ENCODE peak calls at places on chromosome 10, in five cellular contexts. One of them, this sample, is unnamed.

GRCh38 chr10:28594401-28594800 is 61.5 kb downstream of the WAC start:
- DNase-seq in astrocyte: no peak
- DNase-seq in choroid plexus epithelial cell: no peak
- DNase-seq in fibroblast of lung: no peak
- DNase-seq in foreskin keratinocyte: no peak
- DNase-seq in this sample: no peak

GRCh38 chr10:14834588-14834987 is 3.2 kb downstream of the CDNF start:
- DNase-seq in fibroblast of lung: no peak
- DNase-seq in astrocyte: no peak
- DNase-seq in foreskin keratinocyte: no peak
- DNase-seq in choroid plexus epithelial cell: no peak
- DNase-seq in this sample: no peak

GRCh38 chr10:43204394-43204942 is 62.4 kb downstream of the RASGEF1A start:
- DNase-seq in astrocyte: no peak
- DNase-seq in choroid plexus epithelial cell: no peak
- DNase-seq in foreskin keratinocyte: no peak
- DNase-seq in fibroblast of lung: no peak
- DNase-seq in this sample: peak

GRCh38 chr10:91215384-91215783 is 5.1 kb upstream of the PCGF5 start:
- DNase-seq in foreskin keratinocyte: no peak
- DNase-seq in fibroblast of lung: no peak
- DNase-seq in choroid plexus epithelial cell: no peak
- DNase-seq in astrocyte: no peak
- DNase-seq in this sample: no peak

GRCh38 chr10:96683065-96683464 is 37.2 kb downstream of the PIK3AP1 start:
- DNase-seq in fibroblast of lung: peak
- DNase-seq in astrocyte: peak
- DNase-seq in choroid plexus epithelial cell: no peak
- DNase-seq in foreskin keratinocyte: no peak
- DNase-seq in this sample: no peak

GRCh38 chr10:24176658-24177057 is 32.3 kb upstream of the KIAA1217 start:
- DNase-seq in astrocyte: no peak
- DNase-seq in foreskin keratinocyte: no peak
- DNase-seq in fibroblast of lung: no peak
- DNase-seq in choroid plexus epithelial cell: no peak
- DNase-seq in this sample: no peak

GRCh38 chr10:89235073-89235798 is 16.3 kb downstream of the LIPA start:
- DNase-seq in foreskin keratinocyte: no peak
- DNase-seq in choroid plexus epithelial cell: no peak
- DNase-seq in fibroblast of lung: no peak
- DNase-seq in astrocyte: no peak
- DNase-seq in this sample: no peak

GRCh38 chr10:131729938-131730660 is 170.7 kb upstream of the PPP2R2D start:
- DNase-seq in astrocyte: no peak
- DNase-seq in choroid plexus epithelial cell: no peak
- DNase-seq in foreskin keratinocyte: no peak
- DNase-seq in fibroblast of lung: no peak
- DNase-seq in this sample: no peak

GRCh38 chr10:11832042-11832441 is 8.9 kb downstream of the PROSER2 start:
- DNase-seq in fibroblast of lung: no peak
- DNase-seq in astrocyte: no peak
- DNase-seq in choroid plexus epithelial cell: no peak
- DNase-seq in foreskin keratinocyte: no peak
- DNase-seq in this sample: no peak

GRCh38 chr10:75841266-75841665 is 409.8 kb downstream of the LRMDA start:
- DNase-seq in astrocyte: no peak
- DNase-seq in foreskin keratinocyte: no peak
- DNase-seq in fibroblast of lung: no peak
- DNase-seq in choroid plexus epithelial cell: no peak
- DNase-seq in this sample: no peak

GRCh38 chr10:70371846-70372245 is 10.6 kb downstream of the LRRC20 start:
- DNase-seq in choroid plexus epithelial cell: no peak
- DNase-seq in astrocyte: no peak
- DNase-seq in fibroblast of lung: no peak
- DNase-seq in foreskin keratinocyte: no peak
- DNase-seq in this sample: no peak

GRCh38 chr10:79027147-79028055 is 41.4 kb upstream of the ZMIZ1 start:
- DNase-seq in fibroblast of lung: no peak
- DNase-seq in astrocyte: no peak
- DNase-seq in foreskin keratinocyte: no peak
- DNase-seq in choroid plexus epithelial cell: no peak
- DNase-seq in this sample: no peak

GRCh38 chr10:79245539-79246208 is 101.6 kb upstream of the PPIF start:
- DNase-seq in foreskin keratinocyte: no peak
- DNase-seq in astrocyte: no peak
- DNase-seq in fibroblast of lung: no peak
- DNase-seq in choroid plexus epithelial cell: no peak
- DNase-seq in this sample: no peak

GRCh38 chr10:114987995-114988394 is 50.0 kb downstream of the TRUB1 start:
- DNase-seq in fibroblast of lung: peak
- DNase-seq in foreskin keratinocyte: no peak
- DNase-seq in choroid plexus epithelial cell: peak
- DNase-seq in astrocyte: peak
- DNase-seq in this sample: no peak

GRCh38 chr10:118362103-118362502 is 20.0 kb upstream of the FAM204A start:
- DNase-seq in fibroblast of lung: no peak
- DNase-seq in astrocyte: no peak
- DNase-seq in foreskin keratinocyte: peak
- DNase-seq in choroid plexus epithelial cell: no peak
- DNase-seq in this sample: no peak

GRCh38 chr10:34314457-34314856 is 500.6 kb downstream of the PARD3 start:
- DNase-seq in choroid plexus epithelial cell: no peak
- DNase-seq in fibroblast of lung: no peak
- DNase-seq in foreskin keratinocyte: no peak
- DNase-seq in astrocyte: no peak
- DNase-seq in this sample: no peak

GRCh38 chr10:66838656-66839055 is 87.2 kb upstream of the LRRTM3 start:
- DNase-seq in fibroblast of lung: no peak
- DNase-seq in astrocyte: peak
- DNase-seq in choroid plexus epithelial cell: no peak
- DNase-seq in foreskin keratinocyte: no peak
- DNase-seq in this sample: no peak

GRCh38 chr10:10780746-10781145 is 236.9 kb upstream of the CELF2 start:
- DNase-seq in fibroblast of lung: no peak
- DNase-seq in foreskin keratinocyte: no peak
- DNase-seq in astrocyte: peak
- DNase-seq in choroid plexus epithelial cell: peak
- DNase-seq in this sample: no peak

GRCh38 chr10:93445097-93445960 is 36.8 kb downstream of the MYOF start:
- DNase-seq in astrocyte: peak
- DNase-seq in foreskin keratinocyte: peak
- DNase-seq in fibroblast of lung: peak
- DNase-seq in choroid plexus epithelial cell: peak
- DNase-seq in this sample: peak

GRCh38 chr10:132851451-132851850 is 65.5 kb upstream of the NKX6-2 start:
- DNase-seq in fibroblast of lung: no peak
- DNase-seq in choroid plexus epithelial cell: no peak
- DNase-seq in foreskin keratinocyte: no peak
- DNase-seq in astrocyte: no peak
- DNase-seq in this sample: no peak

GRCh38 chr10:16009736-16010259 is 149.5 kb upstream of the MINDY3 start:
- DNase-seq in fibroblast of lung: no peak
- DNase-seq in astrocyte: no peak
- DNase-seq in choroid plexus epithelial cell: no peak
- DNase-seq in foreskin keratinocyte: no peak
- DNase-seq in this sample: no peak

GRCh38 chr10:79944428-79945395 is 4.2 kb downstream of the SFTPD start:
- DNase-seq in fibroblast of lung: no peak
- DNase-seq in foreskin keratinocyte: no peak
- DNase-seq in astrocyte: no peak
- DNase-seq in choroid plexus epithelial cell: no peak
- DNase-seq in this sample: no peak

GRCh38 chr10:17001961-17002749 is 127.5 kb downstream of the CUBN start:
- DNase-seq in fibroblast of lung: peak
- DNase-seq in astrocyte: peak
- DNase-seq in foreskin keratinocyte: no peak
- DNase-seq in choroid plexus epithelial cell: peak
- DNase-seq in this sample: no peak

GRCh38 chr10:97570789-97571536 is 1.6 kb upstream of the ANKRD2 start:
- DNase-seq in choroid plexus epithelial cell: no peak
- DNase-seq in foreskin keratinocyte: no peak
- DNase-seq in fibroblast of lung: no peak
- DNase-seq in astrocyte: no peak
- DNase-seq in this sample: no peak

GRCh38 chr10:84605802-84606201 is 277.4 kb downstream of the CCSER2 start:
- DNase-seq in foreskin keratinocyte: peak
- DNase-seq in astrocyte: no peak
- DNase-seq in fibroblast of lung: no peak
- DNase-seq in choroid plexus epithelial cell: no peak
- DNase-seq in this sample: no peak

GRCh38 chr10:48605786-48606529 is 1.1 kb upstream of the ARHGAP22 start:
- DNase-seq in fibroblast of lung: no peak
- DNase-seq in choroid plexus epithelial cell: no peak
- DNase-seq in astrocyte: peak
- DNase-seq in foreskin keratinocyte: peak
- DNase-seq in this sample: no peak

GRCh38 chr10:116044722-116045374 is 228.2 kb downstream of the GFRA1 start:
- DNase-seq in choroid plexus epithelial cell: peak
- DNase-seq in fibroblast of lung: peak
- DNase-seq in astrocyte: peak
- DNase-seq in foreskin keratinocyte: no peak
- DNase-seq in this sample: no peak

GRCh38 chr10:11237571-11237970 is 219.9 kb downstream of the CELF2 start:
- DNase-seq in fibroblast of lung: no peak
- DNase-seq in choroid plexus epithelial cell: no peak
- DNase-seq in foreskin keratinocyte: no peak
- DNase-seq in astrocyte: no peak
- DNase-seq in this sample: no peak

GRCh38 chr10:13953371-13953770 is 366.6 kb downstream of the PRPF18 start:
- DNase-seq in fibroblast of lung: no peak
- DNase-seq in choroid plexus epithelial cell: no peak
- DNase-seq in foreskin keratinocyte: no peak
- DNase-seq in astrocyte: peak
- DNase-seq in this sample: no peak

GRCh38 chr10:6027929-6028328 is 34.2 kb downstream of the IL2RA start:
- DNase-seq in choroid plexus epithelial cell: no peak
- DNase-seq in astrocyte: no peak
- DNase-seq in foreskin keratinocyte: no peak
- DNase-seq in fibroblast of lung: no peak
- DNase-seq in this sample: no peak

GRCh38 chr10:132231656-132232552 is 45.2 kb downstream of the DPYSL4 start:
- DNase-seq in foreskin keratinocyte: no peak
- DNase-seq in astrocyte: no peak
- DNase-seq in choroid plexus epithelial cell: no peak
- DNase-seq in fibroblast of lung: no peak
- DNase-seq in this sample: no peak

GRCh38 chr10:117007080-117007479 is 2.1 kb upstream of the SHTN1 start:
- DNase-seq in fibroblast of lung: peak
- DNase-seq in foreskin keratinocyte: peak
- DNase-seq in choroid plexus epithelial cell: peak
- DNase-seq in astrocyte: peak
- DNase-seq in this sample: no peak

GRCh38 chr10:79126351-79126750 is 57.6 kb downstream of the ZMIZ1 start:
- DNase-seq in astrocyte: no peak
- DNase-seq in foreskin keratinocyte: no peak
- DNase-seq in choroid plexus epithelial cell: no peak
- DNase-seq in fibroblast of lung: no peak
- DNase-seq in this sample: no peak

GRCh38 chr10:51718804-51719291 is 19.5 kb upstream of the CSTF2T start:
- DNase-seq in astrocyte: peak
- DNase-seq in foreskin keratinocyte: peak
- DNase-seq in fibroblast of lung: peak
- DNase-seq in choroid plexus epithelial cell: peak
- DNase-seq in this sample: no peak

GRCh38 chr10:97861924-97862323 is 12.3 kb downstream of the GOLGA7B start:
- DNase-seq in astrocyte: no peak
- DNase-seq in choroid plexus epithelial cell: peak
- DNase-seq in fibroblast of lung: no peak
- DNase-seq in foreskin keratinocyte: no peak
- DNase-seq in this sample: no peak

GRCh38 chr10:3901370-3901769 is 116.4 kb upstream of the KLF6 start:
- DNase-seq in astrocyte: no peak
- DNase-seq in choroid plexus epithelial cell: no peak
- DNase-seq in fibroblast of lung: no peak
- DNase-seq in foreskin keratinocyte: no peak
- DNase-seq in this sample: no peak

GRCh38 chr10:11170993-11171416 is 153.3 kb downstream of the CELF2 start:
- DNase-seq in fibroblast of lung: no peak
- DNase-seq in astrocyte: no peak
- DNase-seq in foreskin keratinocyte: no peak
- DNase-seq in choroid plexus epithelial cell: no peak
- DNase-seq in this sample: no peak

GRCh38 chr10:91909178-91909677 is at the start of gene FGFBP3:
- DNase-seq in choroid plexus epithelial cell: peak
- DNase-seq in foreskin keratinocyte: no peak
- DNase-seq in fibroblast of lung: peak
- DNase-seq in astrocyte: peak
- DNase-seq in this sample: peak

GRCh38 chr10:50367732-50368131 is 116.4 kb upstream of the ASAH2 start:
- DNase-seq in fibroblast of lung: peak
- DNase-seq in foreskin keratinocyte: no peak
- DNase-seq in astrocyte: peak
- DNase-seq in choroid plexus epithelial cell: peak
- DNase-seq in this sample: peak
- TF ChIP-seq CTCF in fibroblast of lung: peak
- TF ChIP-seq CTCF in foreskin keratinocyte: peak
- TF ChIP-seq CTCF in astrocyte: peak
- TF ChIP-seq CTCF in choroid plexus epithelial cell: peak
- TF ChIP-seq CTCF in this sample: peak

GRCh38 chr10:73529089-73529832 is 33.4 kb upstream of the PPP3CB start:
- DNase-seq in astrocyte: peak
- DNase-seq in choroid plexus epithelial cell: peak
- DNase-seq in fibroblast of lung: peak
- DNase-seq in foreskin keratinocyte: peak
- DNase-seq in this sample: peak
- TF ChIP-seq CTCF in astrocyte: peak
- TF ChIP-seq CTCF in choroid plexus epithelial cell: peak
- TF ChIP-seq CTCF in fibroblast of lung: peak
- TF ChIP-seq CTCF in foreskin keratinocyte: peak
- TF ChIP-seq CTCF in this sample: peak

GRCh38 chr10:59465089-59465488 is 102.7 kb upstream of the FAM13C start:
- DNase-seq in choroid plexus epithelial cell: peak
- DNase-seq in astrocyte: peak
- DNase-seq in foreskin keratinocyte: peak
- DNase-seq in fibroblast of lung: peak
- DNase-seq in this sample: no peak
- TF ChIP-seq CTCF in choroid plexus epithelial cell: peak
- TF ChIP-seq CTCF in astrocyte: peak
- TF ChIP-seq CTCF in foreskin keratinocyte: peak
- TF ChIP-seq CTCF in fibroblast of lung: peak
- TF ChIP-seq CTCF in this sample: no peak

GRCh38 chr10:102503264-102504178 is at the start of gene SUFU:
- DNase-seq in fibroblast of lung: peak
- DNase-seq in choroid plexus epithelial cell: peak
- DNase-seq in astrocyte: peak
- DNase-seq in foreskin keratinocyte: peak
- DNase-seq in this sample: peak

GRCh38 chr10:102505462-102506115 is 1.8 kb downstream of the SUFU start:
- DNase-seq in foreskin keratinocyte: no peak
- DNase-seq in astrocyte: no peak
- DNase-seq in choroid plexus epithelial cell: no peak
- DNase-seq in fibroblast of lung: no peak
- DNase-seq in this sample: no peak

GRCh38 chr10:102502337-102503151 is at the start of gene ACTR1A:
- DNase-seq in fibroblast of lung: peak
- DNase-seq in choroid plexus epithelial cell: peak
- DNase-seq in foreskin keratinocyte: peak
- DNase-seq in astrocyte: peak
- DNase-seq in this sample: peak

GRCh38 chr10:102504976-102505300 is 1.2 kb downstream of the SUFU start:
- DNase-seq in fibroblast of lung: no peak
- DNase-seq in foreskin keratinocyte: no peak
- DNase-seq in astrocyte: no peak
- DNase-seq in choroid plexus epithelial cell: no peak
- DNase-seq in this sample: no peak

GRCh38 chr10:102504179-102504975 is 605 bp downstream of the SUFU start:
- DNase-seq in fibroblast of lung: peak
- DNase-seq in astrocyte: no peak
- DNase-seq in foreskin keratinocyte: peak
- DNase-seq in choroid plexus epithelial cell: peak
- DNase-seq in this sample: peak
- TF ChIP-seq CTCF in fibroblast of lung: no peak
- TF ChIP-seq CTCF in astrocyte: no peak
- TF ChIP-seq CTCF in foreskin keratinocyte: no peak
- TF ChIP-seq CTCF in choroid plexus epithelial cell: no peak
- TF ChIP-seq CTCF in this sample: no peak

This sample was measured in nephron progenitor cell.